ENCODE peak calls at places on chromosome 15, in seven cellular contexts. W is IMR-90, T is mesendoderm, G is mesenchymal stem cell, F is H1, R is trophoblast cell, O is H9. Y is an unnamed sample.

GRCh38 chr15:38878946-38879345 is 314.3 kb upstream of the RASGRP1 start:
- DNase-seq in W (no peak), T (no peak), G (no peak), F (no peak), R (no peak), O (no peak), Y (no peak)

GRCh38 chr15:37218351-37218916 is 118.1 kb upstream of the MEIS2 start:
- DNase-seq in W (no peak), T (no peak), G (no peak), F (no peak), R (no peak), O (no peak), Y (no peak)

GRCh38 chr15:33994005-33994615 is 25.8 kb downstream of the CHRM5 start:
- DNase-seq in W (peak; percentile 51), T (peak; percentile 77), G (peak; percentile 51), F (peak; percentile 60), R (peak; percentile 49), O (peak; percentile 60), Y (peak; percentile 12)

GRCh38 chr15:101127503-101128076 is 124.3 kb downstream of the CHSY1 start:
- DNase-seq in W (peak; percentile 98), T (no peak), G (peak; percentile 83), F (no peak), R (no peak), O (no peak), Y (no peak)

GRCh38 chr15:97504031-97504430 is 456.5 kb upstream of the ARRDC4 start:
- DNase-seq in W (peak; percentile 0), T (peak; percentile 44), G (peak; percentile 92), F (no peak), R (peak; percentile 7), O (no peak), Y (no peak)

GRCh38 chr15:70324001-70324974 is 226.6 kb upstream of the TLE3 start:
- DNase-seq in W (peak; percentile 30), T (peak; percentile 56), G (no peak), F (peak; percentile 8), R (peak; percentile 97), O (no peak), Y (no peak)

GRCh38 chr15:49674370-49674769 is 53.5 kb downstream of the DTWD1 start:
- DNase-seq in W (peak; percentile 7), T (no peak), G (no peak), F (no peak), R (no peak), O (no peak), Y (no peak)

GRCh38 chr15:101000271-101000681 is 81.1 kb downstream of the LRRK1 start:
- DNase-seq in W (peak; percentile 29), T (peak; percentile 52), G (no peak), F (peak; percentile 39), R (no peak), O (no peak), Y (no peak)

GRCh38 chr15:77712438-77712837 is 79.7 kb upstream of the LINGO1 start:
- DNase-seq in W (no peak), T (no peak), G (no peak), F (no peak), R (no peak), O (no peak), Y (no peak)

GRCh38 chr15:63075072-63075995 is 32.8 kb downstream of the TPM1 start:
- DNase-seq in W (peak; percentile 46), T (no peak), G (peak; percentile 59), F (no peak), R (no peak), O (peak; percentile 50), Y (no peak)

GRCh38 chr15:75198560-75199346 is 2.9 kb upstream of the C15orf39 start:
- DNase-seq in W (peak; percentile 49), T (peak; percentile 61), G (peak; percentile 55), F (no peak), R (no peak), O (peak; percentile 80), Y (no peak)

GRCh38 chr15:72521682-72522081 is 47.6 kb downstream of the ARIH1 start:
- DNase-seq in W (peak; percentile 43), T (no peak), G (no peak), F (no peak), R (no peak), O (no peak), Y (no peak)

GRCh38 chr15:26083457-26084350 is 220.6 kb upstream of the ATP10A start:
- DNase-seq in W (no peak), T (peak; percentile 23), G (no peak), F (no peak), R (peak; percentile 80), O (no peak), Y (no peak)

GRCh38 chr15:63880744-63881143 is 47.0 kb upstream of the HERC1 start:
- DNase-seq in W (peak; percentile 58), T (no peak), G (peak; percentile 7), F (no peak), R (no peak), O (no peak), Y (no peak)

GRCh38 chr15:49860101-49860500 is 239.3 kb downstream of the DTWD1 start:
- DNase-seq in W (peak; percentile 87), T (no peak), G (no peak), F (no peak), R (peak; percentile 79), O (no peak), Y (no peak)

GRCh38 chr15:25175033-25175788 is 220.4 kb downstream of the SNRPN start:
- DNase-seq in W (no peak), T (no peak), G (no peak), F (no peak), R (no peak), O (no peak), Y (no peak)

GRCh38 chr15:53759333-53759975 is at the start of gene WDR72:
- DNase-seq in W (no peak), T (peak; percentile 47), G (no peak), F (peak; percentile 68), R (no peak), O (peak; percentile 81), Y (peak; percentile 11)

GRCh38 chr15:26620528-26620927 is 152.3 kb downstream of the GABRB3 start:
- DNase-seq in W (no peak), T (peak; percentile 39), G (no peak), F (no peak), R (no peak), O (no peak), Y (no peak)

GRCh38 chr15:35181538-35181937 is 96.4 kb upstream of the NANOGP8 start:
- DNase-seq in W (peak; percentile 63), T (no peak), G (peak; percentile 79), F (no peak), R (no peak), O (no peak), Y (no peak)

GRCh38 chr15:89998141-89998661 is 2.9 kb upstream of the ZNF710 start:
- DNase-seq in W (peak; percentile 85), T (peak; percentile 55), G (peak; percentile 81), F (no peak), R (peak; percentile 9), O (no peak), Y (no peak)

GRCh38 chr15:79089331-79089889 is 1.2 kb downstream of the RASGRF1 start:
- DNase-seq in W (no peak), T (peak; percentile 51), G (no peak), F (peak; percentile 79), R (peak; percentile 21), O (peak; percentile 69), Y (peak; percentile 48)

DNA sequence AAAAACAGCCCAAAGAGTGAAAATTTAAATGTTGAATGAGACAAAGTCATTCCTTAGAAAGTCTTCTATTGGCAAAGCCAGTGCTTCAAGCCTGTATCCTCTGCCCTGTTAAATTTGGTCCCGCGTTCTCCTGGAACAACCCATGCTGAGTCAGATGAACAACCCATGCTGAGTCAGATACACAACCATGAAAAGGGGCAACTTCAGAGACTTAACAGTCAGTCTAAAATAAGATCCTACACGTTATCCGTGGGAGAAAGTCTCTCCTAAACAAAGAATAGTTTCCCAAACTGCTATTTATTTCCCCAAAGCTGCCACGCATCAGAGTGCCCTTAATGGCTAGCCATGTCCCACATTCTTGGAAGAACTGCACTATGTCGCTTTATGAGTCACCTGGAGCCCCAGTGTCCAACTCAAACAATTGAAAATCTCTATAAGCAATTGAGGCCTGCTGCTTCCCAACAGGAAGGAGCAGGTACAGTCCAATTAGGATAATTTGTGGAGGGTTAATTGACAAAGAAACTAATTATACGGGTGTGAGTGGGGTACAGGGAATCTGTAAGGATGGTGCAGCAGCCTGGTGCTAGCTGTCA is 66.1 kb downstream of the WHAMM start:
- DNase-seq in W (peak; percentile 86), T (no peak), G (no peak), F (no peak), R (no peak), O (no peak), Y (no peak)
- H3K23ac ChIP-seq in W (no peak overlapping the region), T (no peak overlapping the region), G (no peak overlapping the region), F (no peak overlapping the region), R (no peak overlapping the region), O (no peak overlapping the region), Y (no peak overlapping the region)

DNA sequence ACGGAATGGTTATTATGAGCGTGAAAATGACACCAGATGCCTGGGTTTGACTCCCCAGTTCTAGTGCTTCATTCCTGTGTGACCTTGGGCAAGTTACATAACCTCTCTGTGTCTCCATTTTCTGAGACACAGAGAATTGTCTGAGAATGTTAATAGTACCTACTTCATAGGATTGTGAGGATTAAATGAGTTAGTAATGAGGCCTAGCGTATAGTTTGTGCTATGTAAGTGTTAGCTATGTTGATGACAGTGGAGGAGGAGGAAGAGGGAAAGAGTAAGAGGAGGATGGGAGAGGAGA is 150.3 kb downstream of the MEGF11 start:
- DNase-seq in W (no peak), T (no peak), G (no peak), F (no peak), R (no peak), O (no peak), Y (no peak)
- H2BK120ac ChIP-seq in W (no peak overlapping the region), T (no peak overlapping the region), G (no peak overlapping the region), F (no peak overlapping the region), R (no peak overlapping the region), O (no peak overlapping the region), Y (no peak overlapping the region)

GRCh38 chr15:48230498-48230897 is 24.4 kb downstream of the SLC12A1 start:
- DNase-seq in W (no peak), T (no peak), G (no peak), F (no peak), R (no peak), O (no peak), Y (no peak)

DNA sequence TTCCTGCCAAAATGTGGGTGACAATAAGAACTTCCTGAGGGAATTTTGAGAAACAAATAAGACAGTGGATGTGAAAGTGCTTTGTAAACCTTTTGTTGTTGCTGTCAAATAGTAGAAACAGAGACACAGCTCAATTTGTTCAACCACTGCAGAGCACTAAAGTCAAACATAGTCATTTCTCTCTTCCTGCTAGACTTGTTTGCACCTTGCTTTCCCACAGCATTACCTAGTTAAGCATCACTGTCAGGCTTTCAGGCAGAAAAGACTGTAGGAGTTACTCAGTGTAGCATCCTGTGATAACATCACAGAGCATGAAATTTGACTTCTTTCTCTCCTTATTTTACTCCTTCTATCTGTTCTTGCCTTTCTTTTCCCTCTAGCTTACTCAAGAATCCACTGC is 27.1 kb downstream of the SLC12A1 start:
- DNase-seq in W (no peak), T (no peak), G (no peak), F (no peak), R (no peak), O (no peak), Y (no peak)
- H3K23ac ChIP-seq in W (no peak overlapping the region), T (no peak overlapping the region), G (no peak overlapping the region), F (no peak overlapping the region), R (no peak overlapping the region), O (no peak overlapping the region), Y (no peak overlapping the region)

DNA sequence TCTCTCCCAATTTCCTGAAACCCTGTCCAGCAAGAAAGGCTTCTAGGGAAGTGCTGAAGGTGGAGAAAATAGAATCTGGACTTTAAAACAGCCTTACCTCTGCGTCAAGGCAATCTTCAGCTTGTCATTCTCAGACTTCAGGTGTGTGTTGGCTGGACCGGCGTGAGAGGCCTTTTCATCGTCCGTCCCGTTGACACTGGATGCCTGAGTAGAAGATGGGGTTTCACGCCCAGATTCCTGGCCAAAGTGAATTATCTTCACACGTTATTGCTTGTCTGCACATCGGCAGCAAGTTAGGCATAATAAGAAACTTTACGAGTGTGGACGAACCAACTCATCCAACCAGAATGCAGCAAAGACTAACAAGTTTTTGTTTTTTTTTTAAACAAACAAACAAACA is 49.5 kb downstream of the WHAMM start:
- DNase-seq in W (no peak), T (no peak), G (no peak), F (no peak), R (no peak), O (no peak), Y (no peak)
- H2BK120ac ChIP-seq in W (no peak overlapping the region), T (no peak overlapping the region), G (no peak overlapping the region), F (no peak overlapping the region), R (no peak overlapping the region), O (no peak overlapping the region), Y (no peak overlapping the region)